ENCODE peak calls at places on chromosome X, in nine cellular contexts. C, E, M, X, F, O, J, S and K are unnamed samples.

GRCh38 chrX:18676470-18676869 is 4.6 kb upstream of the RS1 start:
- DNase-seq in X (no peak), S (no peak), J (peak; percentile 32), F (no peak), M (no peak), C (no peak), O (peak; percentile 49), E (no peak), K (no peak)

GRCh38 chrX:6377365-6377764 is 148.7 kb upstream of the NLGN4X start:
- DNase-seq in O (no peak), S (no peak), J (no peak), F (no peak), M (no peak), C (no peak), E (no peak), X (no peak), K (no peak)

GRCh38 chrX:57227691-57228090 is 58.8 kb upstream of the FAAH2 start:
- DNase-seq in S (no peak), M (no peak), C (no peak), O (no peak), F (no peak), J (peak; percentile 12), X (no peak), E (no peak), K (no peak)

GRCh38 chrX:68060506-68061205 is 372.6 kb downstream of the OPHN1 start:
- DNase-seq in J (no peak), C (no peak), M (no peak), X (no peak), O (no peak), S (no peak), E (no peak), F (no peak), K (no peak)

GRCh38 chrX:119507206-119507605 is 39.0 kb downstream of the SLC25A5 start:
- DNase-seq in C (no peak), O (no peak), F (no peak), X (no peak), J (no peak), M (no peak), E (no peak), S (no peak), K (no peak)

GRCh38 chrX:8272846-8273245 is 101.8 kb upstream of the VCX2 start:
- DNase-seq in S (no peak), X (no peak), E (no peak), O (no peak), J (no peak), F (no peak), C (no peak), M (no peak), K (no peak)

GRCh38 chrX:38109042-38109904 is 102.9 kb downstream of the SYTL5 start:
- DNase-seq in O (no peak), E (no peak), J (no peak), X (no peak), S (no peak), M (no peak), F (no peak), C (no peak), K (no peak)

GRCh38 chrX:120281761-120282160 is 29.5 kb downstream of the TMEM255A start:
- DNase-seq in X (no peak), E (no peak), O (no peak), F (no peak), J (no peak), S (no peak), C (peak; percentile 54), M (no peak), K (no peak)

GRCh38 chrX:103517246-103517645 is 2.0 kb downstream of the RAB40A start:
- DNase-seq in C (no peak), S (no peak), O (no peak), J (no peak), X (no peak), E (no peak), F (no peak), M (no peak), K (no peak)

GRCh38 chrX:97909245-97909644 is 1025.5 kb downstream of the RPA4 start:
- DNase-seq in C (no peak), S (no peak), X (no peak), E (no peak), J (no peak), M (no peak), F (no peak), O (no peak), K (no peak)

GRCh38 chrX:21993265-21993664 is 38.9 kb upstream of the PHEX start:
- DNase-seq in S (no peak), C (no peak), M (no peak), E (peak; percentile 60), F (peak; percentile 25), X (no peak), J (no peak), O (no peak), K (no peak)

GRCh38 chrX:141468940-141469339 is 115.6 kb downstream of the SPANXA1 start:
- DNase-seq in M (no peak), S (no peak), O (no peak), X (no peak), J (no peak), E (no peak), F (no peak), C (no peak), K (no peak)

GRCh38 chrX:1453951-1454785 is 1.5 kb upstream of the ASMTL start:
- DNase-seq in X (no peak), F (peak; percentile 86), S (peak; percentile 41), O (peak; percentile 68), M (peak; percentile 87), E (peak; percentile 90), J (peak; percentile 90), C (peak; percentile 73), K (no peak)

GRCh38 chrX:132488819-132489255 is at the start of gene MBNL3:
- DNase-seq in C (peak; percentile 26), F (peak; percentile 32), E (peak; percentile 77), X (peak; percentile 30), S (no peak), M (peak; percentile 78), J (peak; percentile 53), O (no peak), K (peak; percentile 12)

GRCh38 chrX:2584216-2584615 is 83.4 kb upstream of the DHRSX start:
- DNase-seq in F (no peak), C (no peak), M (no peak), O (no peak), S (no peak), J (no peak), E (no peak), X (no peak), K (no peak)

GRCh38 chrX:136121788-136122187 is 25.5 kb upstream of the FHL1 start:
- DNase-seq in S (no peak), M (no peak), C (no peak), F (no peak), O (no peak), X (no peak), J (no peak), E (no peak), K (no peak)

GRCh38 chrX:136122207-136122606 is 25.1 kb upstream of the FHL1 start:
- DNase-seq in M (no peak), S (no peak), E (no peak), C (no peak), J (no peak), O (no peak), X (no peak), F (no peak), K (no peak)

GRCh38 chrX:136126371-136126770 is 21.0 kb upstream of the FHL1 start:
- DNase-seq in J (no peak), S (no peak), M (no peak), X (no peak), C (no peak), E (no peak), F (no peak), O (no peak), K (no peak)

GRCh38 chrX:136126892-136127406 is 20.4 kb upstream of the FHL1 start:
- DNase-seq in M (no peak), F (no peak), O (no peak), E (no peak), X (no peak), C (no peak), J (no peak), S (no peak), K (no peak)

GRCh38 chrX:136125106-136125505 is 22.2 kb upstream of the FHL1 start:
- DNase-seq in S (no peak), J (no peak), X (no peak), C (no peak), M (no peak), F (no peak), E (no peak), O (no peak), K (no peak)
- H3K27ac ChIP-seq in S (no peak overlapping the region), J (no peak overlapping the region), X (no peak overlapping the region), C (no peak overlapping the region), M (no peak overlapping the region), F (no peak overlapping the region), E (no peak overlapping the region), O (no peak overlapping the region), K (no peak overlapping the region)

DNA sequence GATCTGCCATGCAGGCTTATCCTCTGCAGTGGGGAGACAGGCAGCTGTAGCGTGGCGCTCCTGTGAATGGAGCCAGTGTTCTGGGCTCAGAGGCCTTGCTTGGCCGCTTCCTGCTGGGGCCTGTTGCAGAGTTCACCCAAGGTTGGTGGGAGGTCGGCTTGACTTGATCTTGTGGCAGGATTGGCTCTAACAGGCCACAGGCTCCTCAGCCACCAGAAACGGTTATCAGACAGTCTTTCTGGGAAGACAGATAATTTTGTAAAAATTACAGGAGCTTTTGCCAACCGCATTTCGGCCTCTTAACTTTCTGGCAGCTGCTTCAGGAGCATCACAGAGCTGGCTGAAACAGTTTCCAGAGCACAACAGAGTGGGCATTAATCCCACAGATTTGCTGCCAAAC is 66.4 kb downstream of the DIPK2B start:
- DNase-seq in J (no peak), M (no peak), O (no peak), X (peak; percentile 46), C (no peak), F (peak; percentile 52), S (no peak), E (no peak), K (peak; percentile 22)
- H3K27ac ChIP-seq in J (no peak overlapping the region), M (no peak overlapping the region), O (peak overlapping the region; percentile 25), X (peak overlapping the region; percentile 77), C (peak overlapping the region; percentile 58), F (peak overlapping the region; percentile 24), S (no peak overlapping the region), E (no peak overlapping the region), K (peak overlapping the region; percentile 96)

GRCh38 chrX:19683817-19684216 is 168.5 kb upstream of the MAP3K15 start:
- DNase-seq in E (no peak), M (no peak), C (no peak), X (no peak), F (no peak), S (no peak), O (no peak), J (no peak), K (no peak)
- H3K27ac ChIP-seq in E (no peak overlapping the region), M (peak overlapping the region; percentile 24), C (peak overlapping the region; percentile 20), X (peak overlapping the region; percentile 21), F (no peak overlapping the region), S (no peak overlapping the region), O (no peak overlapping the region), J (no peak overlapping the region), K (no peak overlapping the region)

DNA sequence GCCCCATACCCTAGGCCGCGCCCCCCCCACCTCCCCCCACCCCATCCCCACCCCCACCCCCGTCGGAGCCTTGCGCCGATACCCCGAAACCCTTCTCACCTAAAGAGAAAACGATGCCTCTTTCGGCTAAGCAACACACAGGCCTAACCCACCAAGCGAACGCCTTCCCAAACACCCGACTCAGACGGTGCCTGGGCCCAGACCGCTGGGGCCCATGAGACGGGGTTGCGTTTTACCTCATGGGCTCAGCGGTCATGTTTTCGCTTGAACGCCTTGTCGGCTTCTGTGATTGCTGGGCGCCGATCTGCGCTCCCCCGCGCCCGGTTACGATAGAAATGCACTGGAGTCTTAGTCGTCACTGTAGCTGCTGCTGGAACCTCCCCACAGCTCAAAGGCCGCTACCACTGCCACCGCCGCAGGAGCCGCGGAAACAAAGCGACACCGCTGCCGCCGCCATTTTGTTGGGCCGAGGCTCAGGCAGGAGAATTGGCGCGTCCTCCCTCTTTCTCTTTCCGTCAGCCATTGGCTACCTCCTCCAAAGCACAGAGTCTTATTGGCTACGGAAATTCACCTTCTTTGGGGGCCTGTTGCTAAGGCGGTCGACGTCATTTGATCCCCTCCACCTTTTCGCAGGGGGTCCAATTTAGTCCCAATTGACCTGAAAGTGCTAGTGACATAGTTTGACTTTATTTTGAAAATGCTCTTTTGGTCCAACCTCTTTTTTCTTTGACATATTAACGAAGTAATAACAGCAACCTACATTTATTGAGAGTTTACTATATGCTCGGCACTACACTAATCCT is at the start of gene ATRX:
- DNase-seq in X (peak; percentile 25), E (peak; percentile 74), M (peak; percentile 84), J (peak; percentile 85), F (peak; percentile 74), S (peak; percentile 10), O (peak; percentile 37), C (peak; percentile 60), K (peak; percentile 44)
- H3K27ac ChIP-seq in X (peak within 1 kb of the TSS; percentile 88), E (peak within 1 kb of the TSS; percentile 90), M (peak within 1 kb of the TSS; percentile 91), J (peak within 1 kb of the TSS; percentile 99), F (peak within 1 kb of the TSS; percentile 78), S (peak within 1 kb of the TSS; percentile 80), O (peak within 1 kb of the TSS; percentile 82), C (peak within 1 kb of the TSS; percentile 94), K (peak within 1 kb of the TSS; percentile 94)